ENCODE peak calls at places on chromosomes 1 and 21, in four cellular contexts. One of them, this sample, is unnamed.

GRCh38 chr1:23718482-23718881 is 24.8 kb upstream of the ELOA start:
- DNase-seq in mesendoderm: peak
- DNase-seq in IMR-90: peak
- DNase-seq in mesenchymal stem cell: peak
- DNase-seq in this sample: peak

GRCh38 chr1:6627031-6627430 is 2.4 kb downstream of the THAP3 start:
- DNase-seq in IMR-90: no peak
- DNase-seq in mesenchymal stem cell: no peak
- DNase-seq in mesendoderm: no peak
- DNase-seq in this sample: no peak

GRCh38 chr1:204377800-204378608 is 18.3 kb upstream of the PLEKHA6 start:
- DNase-seq in IMR-90: no peak
- DNase-seq in mesenchymal stem cell: no peak
- DNase-seq in mesendoderm: peak
- DNase-seq in this sample: peak

GRCh38 chr1:195908121-195908520 is 700.1 kb downstream of the KCNT2 start:
- DNase-seq in mesenchymal stem cell: peak
- DNase-seq in mesendoderm: no peak
- DNase-seq in IMR-90: peak
- DNase-seq in this sample: no peak

GRCh38 chr1:201686709-201687455 is 142.1 kb upstream of the IPO9 start:
- DNase-seq in mesendoderm: peak
- DNase-seq in IMR-90: no peak
- DNase-seq in mesenchymal stem cell: peak
- DNase-seq in this sample: peak

GRCh38 chr1:218531936-218532335 is 186.8 kb downstream of the TGFB2 start:
- DNase-seq in mesendoderm: no peak
- DNase-seq in mesenchymal stem cell: no peak
- DNase-seq in IMR-90: no peak
- DNase-seq in this sample: no peak

GRCh38 chr1:204684551-204685235 is 845 bp downstream of the LRRN2 start:
- DNase-seq in mesenchymal stem cell: peak
- DNase-seq in mesendoderm: peak
- DNase-seq in IMR-90: no peak
- DNase-seq in this sample: peak

GRCh38 chr1:156704930-156705320 is 458 bp downstream of the CRABP2 start:
- DNase-seq in mesenchymal stem cell: peak
- DNase-seq in mesendoderm: peak
- DNase-seq in IMR-90: peak
- DNase-seq in this sample: no peak

GRCh38 chr1:212518188-212518951 is 85.7 kb downstream of the NENF start:
- DNase-seq in IMR-90: peak
- DNase-seq in mesendoderm: peak
- DNase-seq in mesenchymal stem cell: peak
- DNase-seq in this sample: no peak

GRCh38 chr1:230713138-230713537 is 784 bp downstream of the AGT start:
- DNase-seq in IMR-90: no peak
- DNase-seq in mesendoderm: no peak
- DNase-seq in mesenchymal stem cell: no peak
- DNase-seq in this sample: no peak

GRCh38 chr1:51732701-51733425 is 116.0 kb downstream of the OSBPL9 start:
- DNase-seq in mesenchymal stem cell: no peak
- DNase-seq in mesendoderm: no peak
- DNase-seq in IMR-90: no peak
- DNase-seq in this sample: no peak

GRCh38 chr1:202802998-202803932 is 5.0 kb downstream of the KDM5B start:
- DNase-seq in IMR-90: peak
- DNase-seq in mesenchymal stem cell: peak
- DNase-seq in mesendoderm: peak
- DNase-seq in this sample: no peak

GRCh38 chr1:193592325-193592724 is 405.9 kb upstream of the B3GALT2 start:
- DNase-seq in mesendoderm: no peak
- DNase-seq in mesenchymal stem cell: no peak
- DNase-seq in IMR-90: no peak
- DNase-seq in this sample: no peak

GRCh38 chr1:183945432-183946308 is 91.9 kb downstream of the COLGALT2 start:
- DNase-seq in mesenchymal stem cell: peak
- DNase-seq in mesendoderm: peak
- DNase-seq in IMR-90: no peak
- DNase-seq in this sample: peak

GRCh38 chr1:46605242-46605641 is 1.2 kb upstream of the MKNK1 start:
- DNase-seq in IMR-90: no peak
- DNase-seq in mesenchymal stem cell: no peak
- DNase-seq in mesendoderm: no peak
- DNase-seq in this sample: no peak

GRCh38 chr1:54792686-54793282 is 8.3 kb downstream of the TTC22 start:
- DNase-seq in IMR-90: no peak
- DNase-seq in mesendoderm: no peak
- DNase-seq in mesenchymal stem cell: no peak
- DNase-seq in this sample: no peak

GRCh38 chr21:17451364-17451869 is 61.4 kb upstream of the CXADR start:
- DNase-seq in mesendoderm: no peak
- DNase-seq in IMR-90: peak
- DNase-seq in mesenchymal stem cell: peak
- DNase-seq in this sample: no peak

GRCh38 chr1:18037651-18038050 is 69.9 kb upstream of the IGSF21 start:
- DNase-seq in mesendoderm: no peak
- DNase-seq in IMR-90: no peak
- DNase-seq in mesenchymal stem cell: no peak
- DNase-seq in this sample: no peak

GRCh38 chr21:39022901-39023693 is 160.2 kb downstream of the PSMG1 start:
- DNase-seq in mesenchymal stem cell: peak
- DNase-seq in IMR-90: peak
- DNase-seq in mesendoderm: peak
- DNase-seq in this sample: no peak

GRCh38 chr1:170881268-170882265 is 53.8 kb upstream of the MROH9 start:
- DNase-seq in mesendoderm: peak
- DNase-seq in mesenchymal stem cell: peak
- DNase-seq in IMR-90: peak
- DNase-seq in this sample: no peak

GRCh38 chr1:59481915-59482505 is 185.1 kb downstream of the FGGY start:
- DNase-seq in IMR-90: peak
- DNase-seq in mesendoderm: no peak
- DNase-seq in mesenchymal stem cell: peak
- DNase-seq in this sample: no peak

GRCh38 chr1:168453056-168453455 is 90.7 kb downstream of the XCL2 start:
- DNase-seq in mesendoderm: no peak
- DNase-seq in IMR-90: no peak
- DNase-seq in mesenchymal stem cell: no peak
- DNase-seq in this sample: no peak

GRCh38 chr1:157302724-157303123 is 164.5 kb upstream of the ETV3 start:
- DNase-seq in mesendoderm: no peak
- DNase-seq in mesenchymal stem cell: no peak
- DNase-seq in IMR-90: no peak
- DNase-seq in this sample: no peak

GRCh38 chr1:110787328-110788071 is 85.4 kb upstream of the CD53 start:
- DNase-seq in mesendoderm: no peak
- DNase-seq in mesenchymal stem cell: no peak
- DNase-seq in IMR-90: no peak
- DNase-seq in this sample: no peak

GRCh38 chr1:2543543-2544092 is 12.6 kb upstream of the TNFRSF14 start:
- DNase-seq in IMR-90: peak
- DNase-seq in mesendoderm: no peak
- DNase-seq in mesenchymal stem cell: peak
- DNase-seq in this sample: no peak

GRCh38 chr1:195495720-195496635 is 1112.3 kb downstream of the KCNT2 start:
- DNase-seq in IMR-90: no peak
- DNase-seq in mesendoderm: peak
- DNase-seq in mesenchymal stem cell: no peak
- DNase-seq in this sample: peak

GRCh38 chr1:79129914-79130313 is 123.4 kb upstream of the ADGRL4 start:
- DNase-seq in IMR-90: no peak
- DNase-seq in mesenchymal stem cell: no peak
- DNase-seq in mesendoderm: no peak
- DNase-seq in this sample: no peak

GRCh38 chr1:198333744-198334143 is 176.9 kb downstream of the NEK7 start:
- DNase-seq in IMR-90: peak
- DNase-seq in mesenchymal stem cell: no peak
- DNase-seq in mesendoderm: no peak
- DNase-seq in this sample: no peak

GRCh38 chr1:203550846-203551245 is 56.9 kb downstream of the OPTC start:
- DNase-seq in IMR-90: no peak
- DNase-seq in mesenchymal stem cell: no peak
- DNase-seq in mesendoderm: no peak
- DNase-seq in this sample: no peak

GRCh38 chr1:32991819-32992488 is 27.3 kb upstream of the RNF19B start:
- DNase-seq in mesenchymal stem cell: no peak
- DNase-seq in mesendoderm: no peak
- DNase-seq in IMR-90: no peak
- DNase-seq in this sample: no peak

GRCh38 chr1:29120955-29121485 is 2.7 kb downstream of the TMEM200B start:
- DNase-seq in mesenchymal stem cell: peak
- DNase-seq in IMR-90: peak
- DNase-seq in mesendoderm: peak
- DNase-seq in this sample: peak

GRCh38 chr1:29122662-29122986 is 1.1 kb downstream of the TMEM200B start:
- DNase-seq in IMR-90: peak
- DNase-seq in mesenchymal stem cell: peak
- DNase-seq in mesendoderm: peak
- DNase-seq in this sample: no peak

GRCh38 chr1:29122987-29123870 is 474 bp downstream of the TMEM200B start:
- DNase-seq in mesenchymal stem cell: peak
- DNase-seq in IMR-90: peak
- DNase-seq in mesendoderm: peak
- DNase-seq in this sample: no peak

GRCh38 chr1:29121516-29121937 is 2.2 kb downstream of the TMEM200B start:
- DNase-seq in IMR-90: no peak
- DNase-seq in mesenchymal stem cell: peak
- DNase-seq in mesendoderm: no peak
- DNase-seq in this sample: no peak

DNA sequence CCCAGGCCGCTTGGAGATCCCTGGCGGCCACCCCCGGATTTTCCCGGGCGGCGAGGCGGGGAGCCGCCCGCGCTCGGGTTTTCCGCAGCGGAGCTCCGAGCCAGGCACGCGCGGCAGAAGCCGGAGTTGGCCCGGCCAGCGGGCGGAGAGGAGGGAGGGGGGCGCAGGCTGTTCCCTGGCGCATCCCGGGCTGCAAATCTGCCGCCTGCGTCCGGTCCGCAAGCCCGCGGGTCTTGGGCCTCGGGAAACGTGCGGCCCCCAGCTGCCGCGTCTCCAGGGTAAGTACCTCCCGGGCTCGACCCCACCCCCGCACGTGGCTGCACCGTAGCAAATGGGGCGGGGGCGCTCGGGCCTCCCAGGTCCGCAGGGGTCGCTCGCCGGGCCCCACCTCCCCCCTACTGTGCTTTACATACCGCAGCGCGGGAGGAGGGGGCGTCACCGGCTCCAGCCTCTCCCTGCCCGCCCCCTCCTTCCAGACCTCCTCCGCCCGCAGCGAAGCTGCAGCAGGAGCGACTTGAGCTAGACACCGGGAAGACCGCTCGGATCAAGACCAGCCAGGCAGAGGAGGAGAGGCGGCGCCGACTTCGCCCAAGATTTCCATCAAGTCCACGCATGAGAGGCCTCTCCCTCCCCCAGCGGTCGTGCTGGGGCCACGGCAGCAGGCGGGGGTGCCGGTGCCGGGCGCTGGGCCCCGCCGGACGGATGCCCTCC is 1.6 kb downstream of the TMEM200B start:
- DNase-seq in mesenchymal stem cell: no peak
- DNase-seq in IMR-90: peak
- DNase-seq in mesendoderm: peak
- DNase-seq in this sample: peak
- H2BK15ac ChIP-seq in mesenchymal stem cell: peak
- H2BK15ac ChIP-seq in IMR-90: no peak
- H2BK15ac ChIP-seq in mesendoderm: no peak
- H2BK15ac ChIP-seq in this sample: no peak

DNA sequence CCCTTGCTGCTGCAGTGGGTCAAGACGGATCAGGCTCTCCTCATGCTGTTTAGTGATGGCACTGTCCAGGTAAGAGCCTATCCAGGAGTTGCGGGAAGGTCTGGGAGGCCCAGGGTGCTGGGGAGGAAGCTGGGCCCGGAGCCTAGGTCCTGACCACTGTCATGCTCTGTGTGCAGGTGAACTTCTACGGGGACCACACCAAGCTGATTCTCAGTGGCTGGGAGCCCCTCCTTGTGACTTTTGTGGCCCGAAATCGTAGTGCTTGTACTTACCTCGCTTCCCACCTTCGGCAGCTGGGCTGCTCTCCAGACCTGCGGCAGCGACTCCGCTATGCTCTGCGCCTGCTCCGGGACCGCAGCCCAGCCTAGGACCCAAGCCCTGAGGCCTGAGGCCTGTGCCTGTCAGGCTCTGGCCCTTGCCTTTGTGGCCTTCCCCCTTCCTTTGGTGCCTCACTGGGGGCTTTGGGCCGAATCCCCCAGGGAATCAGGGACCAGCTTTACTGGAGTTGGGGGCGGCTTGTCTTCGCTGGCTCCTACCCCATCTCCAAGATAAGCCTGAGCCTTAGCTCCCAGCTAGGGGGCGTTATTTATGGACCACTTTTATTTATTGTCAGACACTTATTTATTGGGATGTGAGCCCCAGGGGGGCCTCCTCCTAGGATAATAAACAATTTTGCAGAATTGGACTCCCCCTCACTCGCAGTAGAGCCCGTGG is 1.7 kb downstream of the DYNLT4 start:
- DNase-seq in mesendoderm: no peak
- DNase-seq in IMR-90: no peak
- DNase-seq in mesenchymal stem cell: no peak
- DNase-seq in this sample: peak
- H3K18ac ChIP-seq in mesendoderm: no peak
- H3K18ac ChIP-seq in IMR-90: no peak
- H3K18ac ChIP-seq in mesenchymal stem cell: peak
- H3K18ac ChIP-seq in this sample: no peak

GRCh38 chr1:161037661-161038522 is 872 bp downstream of the TSTD1 start:
- DNase-seq in IMR-90: no peak
- DNase-seq in mesendoderm: peak
- DNase-seq in mesenchymal stem cell: no peak
- DNase-seq in this sample: peak
- H2BK15ac ChIP-seq in IMR-90: no peak
- H2BK15ac ChIP-seq in mesendoderm: no peak
- H2BK15ac ChIP-seq in mesenchymal stem cell: no peak
- H2BK15ac ChIP-seq in this sample: no peak

GRCh38 chr1:40421348-40421693 is 29.0 kb upstream of the ZFP69B start:
- DNase-seq in mesenchymal stem cell: no peak
- DNase-seq in mesendoderm: no peak
- DNase-seq in IMR-90: no peak
- DNase-seq in this sample: no peak

GRCh38 chr1:40423951-40424618 is 26.2 kb upstream of the ZFP69B start:
- DNase-seq in mesendoderm: no peak
- DNase-seq in IMR-90: no peak
- DNase-seq in mesenchymal stem cell: no peak
- DNase-seq in this sample: no peak

GRCh38 chr1:40423264-40423642 is 27.0 kb upstream of the ZFP69B start:
- DNase-seq in IMR-90: no peak
- DNase-seq in mesenchymal stem cell: no peak
- DNase-seq in mesendoderm: no peak
- DNase-seq in this sample: no peak

GRCh38 chr1:40421694-40422384 is 28.4 kb upstream of the ZFP69B start:
- DNase-seq in IMR-90: peak
- DNase-seq in mesendoderm: no peak
- DNase-seq in mesenchymal stem cell: no peak
- DNase-seq in this sample: no peak

GRCh38 chr1:40422630-40423263 is 27.5 kb upstream of the ZFP69B start:
- DNase-seq in mesendoderm: no peak
- DNase-seq in mesenchymal stem cell: no peak
- DNase-seq in IMR-90: no peak
- DNase-seq in this sample: no peak
- H3K18ac ChIP-seq in mesendoderm: no peak
- H3K18ac ChIP-seq in mesenchymal stem cell: no peak
- H3K18ac ChIP-seq in IMR-90: no peak
- H3K18ac ChIP-seq in this sample: no peak

GRCh38 chr1:9826087-9826486 is 2.3 kb upstream of the CLSTN1 start:
- DNase-seq in IMR-90: no peak
- DNase-seq in mesenchymal stem cell: no peak
- DNase-seq in mesendoderm: no peak
- DNase-seq in this sample: no peak
- H2BK15ac ChIP-seq in IMR-90: no peak
- H2BK15ac ChIP-seq in mesenchymal stem cell: no peak
- H2BK15ac ChIP-seq in mesendoderm: no peak
- H2BK15ac ChIP-seq in this sample: no peak

This sample was measured in H9.